ENCODE peak calls at places on chromosome 6, in five cellular contexts. W is A172; B is islet precursor cell; Q is CD4-positive, alpha-beta T cell; R is HAP-1. C is an unnamed sample.

GRCh38 chr6:27836080-27836782 is 76.0 kb downstream of the OR2B2 start:
- DNase-seq in W (no peak), B (no peak), Q (no peak), R (no peak), C (peak; percentile 14)

GRCh38 chr6:139316622-139317317 is 25.0 kb upstream of the TXLNB start:
- DNase-seq in W (no peak), B (no peak), Q (no peak), R (no peak), C (no peak)

GRCh38 chr6:70686548-70687133 is 19.0 kb downstream of the SMAP1 start:
- DNase-seq in W (peak; percentile 18), B (no peak), Q (no peak), R (peak; percentile 61), C (peak; percentile 59)

GRCh38 chr6:108648186-108648585 is 87.5 kb downstream of the FOXO3 start:
- DNase-seq in W (no peak), B (no peak), Q (no peak), R (no peak), C (no peak)

GRCh38 chr6:142802124-142802523 is 142.9 kb downstream of the HIVEP2 start:
- DNase-seq in W (peak; percentile 97), B (peak; percentile 88), Q (no peak), R (no peak), C (peak; percentile 67)

GRCh38 chr6:46130665-46131064 is 876 bp downstream of the ENPP4 start:
- DNase-seq in W (no peak), B (no peak), Q (no peak), R (no peak), C (peak; percentile 4)

GRCh38 chr6:11258260-11259237 is 26.1 kb upstream of the NEDD9 start:
- DNase-seq in W (no peak), B (peak; percentile 71), Q (no peak), R (no peak), C (no peak)

GRCh38 chr6:75775219-75775618 is 26.2 kb downstream of the MYO6 start:
- DNase-seq in W (no peak), B (no peak), Q (no peak), R (no peak), C (no peak)

GRCh38 chr6:132065556-132065955 is 114.4 kb upstream of the CCN2 start:
- DNase-seq in W (no peak), B (no peak), Q (no peak), R (no peak), C (peak; percentile 17)

GRCh38 chr6:117276778-117277177 is 11.4 kb downstream of the VGLL2 start:
- DNase-seq in W (no peak), B (no peak), Q (no peak), R (no peak), C (no peak)

GRCh38 chr6:41073968-41074691 is 1.4 kb downstream of the NFYA start:
- DNase-seq in W (peak; percentile 11), B (no peak), Q (no peak), R (no peak), C (peak; percentile 37)

GRCh38 chr6:44779130-44779826 is 391.8 kb downstream of the CDC5L start:
- DNase-seq in W (no peak), B (no peak), Q (no peak), R (no peak), C (no peak)

GRCh38 chr6:104955927-104956662 is 812 bp upstream of the LIN28B start:
- DNase-seq in W (no peak), B (peak; percentile 89), Q (no peak), R (peak; percentile 74), C (no peak)

GRCh38 chr6:170245233-170245992 is 45.5 kb downstream of the DLL1 start:
- DNase-seq in W (no peak), B (no peak), Q (no peak), R (no peak), C (no peak)

GRCh38 chr6:119351005-119351394 is 1.4 kb upstream of the MAN1A1 start:
- DNase-seq in W (peak; percentile 3), B (no peak), Q (no peak), R (peak; percentile 56), C (peak; percentile 48)

GRCh38 chr6:142631517-142632385 is 313.2 kb downstream of the HIVEP2 start:
- DNase-seq in W (no peak), B (no peak), Q (no peak), R (no peak), C (no peak)

GRCh38 chr6:46284472-46284871 is 113.7 kb upstream of the ENPP5 start:
- DNase-seq in W (no peak), B (no peak), Q (no peak), R (no peak), C (no peak)

GRCh38 chr6:122025104-122025503 is 374.3 kb upstream of the HSF2 start:
- DNase-seq in W (no peak), B (no peak), Q (no peak), R (no peak), C (no peak)

GRCh38 chr6:26268659-26269402 is 96.2 kb upstream of the BTN3A2 start:
- DNase-seq in W (peak; percentile 35), B (peak; percentile 76), Q (no peak), R (peak; percentile 53), C (no peak)

GRCh38 chr6:37979392-37980221 is 160.1 kb downstream of the ZFAND3 start:
- DNase-seq in W (no peak), B (no peak), Q (no peak), R (no peak), C (peak; percentile 17)

GRCh38 chr6:69914015-69914485 is 47.7 kb downstream of the COL19A1 start:
- DNase-seq in W (no peak), B (no peak), Q (no peak), R (no peak), C (no peak)

GRCh38 chr6:107786709-107787588 is 37.2 kb downstream of the SCML4 start:
- DNase-seq in W (no peak), B (peak; percentile 41), Q (peak; percentile 30), R (no peak), C (no peak)

GRCh38 chr6:7446644-7447325 is 57.2 kb downstream of the RIOK1 start:
- DNase-seq in W (no peak), B (no peak), Q (no peak), R (no peak), C (no peak)

GRCh38 chr6:142395768-142396231 is 94.0 kb downstream of the ADGRG6 start:
- DNase-seq in W (no peak), B (no peak), Q (no peak), R (no peak), C (peak; percentile 94)

GRCh38 chr6:136791296-136792065 is 796 bp downstream of the MAP3K5 start:
- DNase-seq in W (no peak), B (peak; percentile 63), Q (peak; percentile 35), R (peak; percentile 77), C (peak; percentile 61)

GRCh38 chr6:3162565-3163247 is 5.4 kb upstream of the TUBB2A start:
- DNase-seq in W (peak; percentile 64), B (peak; percentile 93), Q (peak; percentile 22), R (peak; percentile 74), C (peak; percentile 70)

GRCh38 chr6:140931581-140931980 is 1201.1 kb upstream of the GJE1 start:
- DNase-seq in W (no peak), B (no peak), Q (no peak), R (no peak), C (no peak)

GRCh38 chr6:169074551-169074950 is 179.1 kb downstream of the THBS2 start:
- DNase-seq in W (no peak), B (no peak), Q (no peak), R (no peak), C (no peak)

GRCh38 chr6:37303891-37304503 is 46.1 kb upstream of the TMEM217 start:
- DNase-seq in W (peak; percentile 29), B (no peak), Q (no peak), R (no peak), C (peak; percentile 45)

GRCh38 chr6:41642090-41642959 is 4.1 kb downstream of the MDFI start:
- DNase-seq in W (no peak), B (no peak), Q (no peak), R (no peak), C (no peak)

GRCh38 chr6:13445005-13445743 is 42.2 kb downstream of the GFOD1 start:
- DNase-seq in W (no peak), B (peak; percentile 60), Q (peak; percentile 12), R (no peak), C (peak; percentile 59)

GRCh38 chr6:15675537-15676170 is 12.8 kb upstream of the DTNBP1 start:
- DNase-seq in W (no peak), B (no peak), Q (no peak), R (no peak), C (peak; percentile 17)

GRCh38 chr6:147119310-147119709 is 84.9 kb upstream of the STXBP5 start:
- DNase-seq in W (no peak), B (no peak), Q (no peak), R (no peak), C (no peak)

GRCh38 chr6:32436995-32437836 is 2.5 kb upstream of the HLA-DRA start:
- DNase-seq in W (no peak), B (no peak), Q (no peak), R (no peak), C (peak; percentile 10)

C was measured in endothelial cell of umbilical vein.